ENCODE peak calls at places on chromosomes 12 and 14, in six cellular contexts. F is caudate nucleus; I is stromal cell of bone marrow; N is RCC 7860; T is mesothelial cell of epicardium; Y is stimulated activated CD4-positive, alpha-beta T cell treated with anti-CD3 and anti-CD28 coated beads, TNF-alpha, amount 100 ng/mL, for 24 hours. O is an unnamed sample.

GRCh38 chr14:104392396-104393198 is 187.0 kb upstream of the C14orf180 start:
- DNase-seq in F (no peak), T (no peak), N (no peak), Y (no peak), I (no peak), O (no peak)

GRCh38 chr12:86574143-86574542 is 318.0 kb upstream of the MGAT4C start:
- DNase-seq in F (no peak), Y (no peak), T (no peak), I (no peak), N (no peak), O (no peak)

GRCh38 chr12:14901228-14901562 is 15.5 kb upstream of the MGP start:
- DNase-seq in T (no peak), N (no peak), F (no peak), Y (no peak), I (no peak), O (no peak)

GRCh38 chr12:119479121-119479561 is 114.4 kb upstream of the TMEM233 start:
- DNase-seq in Y (no peak), T (no peak), F (no peak), I (no peak), N (no peak), O (no peak)

GRCh38 chr14:70897475-70897874 is 9.8 kb upstream of the PCNX1 start:
- DNase-seq in Y (no peak), I (peak), F (no peak), T (no peak), N (no peak), O (no peak)

GRCh38 chr14:76168531-76168930 is 16.8 kb downstream of the GPATCH2L start:
- DNase-seq in I (no peak), N (peak), T (no peak), F (no peak), Y (no peak), O (peak)

GRCh38 chr12:79016181-79016580 is 151.6 kb downstream of the SYT1 start:
- DNase-seq in F (no peak), N (no peak), T (no peak), Y (no peak), I (no peak), O (no peak)

GRCh38 chr12:121114019-121114639 is 18.5 kb upstream of the P2RX7 start:
- DNase-seq in Y (no peak), T (no peak), F (no peak), N (peak), I (no peak), O (no peak)

GRCh38 chr14:95998656-95999055 is 40.5 kb upstream of the C14orf132 start:
- DNase-seq in F (no peak), I (peak), T (no peak), Y (no peak), N (no peak), O (peak)

GRCh38 chr12:11158885-11159444 is 12.0 kb upstream of the SMIM10L1 start:
- DNase-seq in Y (no peak), N (no peak), I (no peak), T (no peak), F (no peak), O (no peak)

GRCh38 chr12:51773145-51773869 is 75.2 kb downstream of the FIGNL2 start:
- DNase-seq in T (no peak), I (peak), N (peak), F (no peak), Y (no peak), O (peak)

GRCh38 chr12:104682790-104683279 is 226.1 kb downstream of the CHST11 start:
- DNase-seq in I (no peak), T (no peak), F (no peak), Y (peak), N (no peak), O (no peak)

O was measured in ACHN.